ENCODE peak calls at places on chromosome 13, in five cellular contexts. Z, D, N, X and T are unnamed samples.

GRCh38 chr13:24627090-24627714 is 53.0 kb upstream of the ATP12A start:
- DNase-seq in X (no peak), N (no peak), Z (no peak), D (peak), T (peak)

GRCh38 chr13:38662362-38662761 is 24.5 kb upstream of the FREM2 start:
- DNase-seq in X (no peak), N (no peak), Z (no peak), D (no peak), T (no peak)

GRCh38 chr13:93927431-93927830 is 552.1 kb downstream of the DCT start:
- DNase-seq in N (no peak), Z (no peak), D (no peak), X (no peak), T (no peak)

GRCh38 chr13:73110814-73111213 is 52.0 kb downstream of the KLF5 start:
- DNase-seq in N (no peak), D (peak), X (no peak), Z (no peak), T (no peak)

GRCh38 chr13:77168232-77168631 is 141.3 kb upstream of the FBXL3 start:
- DNase-seq in D (no peak), Z (no peak), N (no peak), X (no peak), T (no peak)

GRCh38 chr13:41019578-41020347 is 647 bp upstream of the ELF1 start:
- DNase-seq in Z (no peak), N (no peak), X (no peak), D (no peak), T (no peak)

GRCh38 chr13:81726037-81726726 is 1385.3 kb upstream of the SPRY2 start:
- DNase-seq in Z (no peak), X (no peak), D (peak), N (no peak), T (no peak)

GRCh38 chr13:44272692-44273091 is 100.9 kb upstream of the SERP2 start:
- DNase-seq in N (no peak), Z (no peak), D (no peak), X (no peak), T (no peak)

GRCh38 chr13:34750078-34750703 is 191.9 kb upstream of the NBEA start:
- DNase-seq in Z (peak), X (no peak), D (peak), N (peak), T (no peak)

GRCh38 chr13:101626925-101627555 is 174.6 kb downstream of the ITGBL1 start:
- DNase-seq in D (no peak), N (no peak), X (no peak), Z (no peak), T (no peak)

GRCh38 chr13:113124211-113125025 is 1.8 kb downstream of the F10 start:
- DNase-seq in X (no peak), D (peak), N (no peak), Z (no peak), T (no peak)

GRCh38 chr13:20127563-20128458 is 33.0 kb downstream of the GJA3 start:
- DNase-seq in X (no peak), D (peak), N (no peak), Z (peak), T (no peak)

GRCh38 chr13:44199627-44200207 is 173.9 kb upstream of the SERP2 start:
- DNase-seq in Z (no peak), N (no peak), X (no peak), D (no peak), T (no peak)

GRCh38 chr13:107373551-107373950 is 805.6 kb upstream of the ARGLU1 start:
- DNase-seq in D (no peak), N (peak), Z (peak), X (no peak), T (no peak)

GRCh38 chr13:44206429-44206828 is 167.2 kb upstream of the SERP2 start:
- DNase-seq in N (no peak), D (no peak), Z (no peak), X (no peak), T (no peak)

GRCh38 chr13:102555914-102556553 is 40.8 kb upstream of the TPP2 start:
- DNase-seq in N (peak), Z (peak), D (no peak), X (peak), T (no peak)

GRCh38 chr13:37797606-37798005 is 72.0 kb downstream of the TRPC4 start:
- DNase-seq in D (no peak), N (no peak), X (no peak), Z (no peak), T (no peak)

GRCh38 chr13:44362394-44363040 is 11.1 kb upstream of the SERP2 start:
- DNase-seq in N (no peak), X (no peak), Z (no peak), D (no peak), T (no peak)